ENCODE peak calls at places on chromosomes 12 and 14, in four cellular contexts. N, Y, B and F are unnamed samples.

GRCh38 chr12:20508362-20508761 is 140.0 kb downstream of the PDE3A start:
- DNase-seq in N (no peak), Y (no peak), B (no peak), F (no peak)

GRCh38 chr14:89085154-89086059 is 261.0 kb downstream of the TTC8 start:
- DNase-seq in Y (no peak), B (no peak), N (no peak), F (no peak)

GRCh38 chr12:111488798-111489197 is 83.1 kb downstream of the SH2B3 start:
- DNase-seq in N (no peak), B (no peak), Y (no peak), F (no peak)

GRCh38 chr12:94285954-94286579 is 137.7 kb downstream of the PLXNC1 start:
- DNase-seq in Y (no peak), B (no peak), N (no peak), F (no peak)

GRCh38 chr12:121797937-121798801 is 4.7 kb upstream of the RHOF start:
- DNase-seq in Y (peak; percentile 86), B (peak; percentile 45), N (no peak), F (peak; percentile 51)

GRCh38 chr12:85509857-85510256 is 229.8 kb downstream of the ALX1 start:
- DNase-seq in N (no peak), Y (no peak), B (no peak), F (no peak)

GRCh38 chr14:78805586-78805985 is 635.4 kb downstream of the NRXN3 start:
- DNase-seq in N (no peak), B (no peak), Y (no peak), F (no peak)

GRCh38 chr14:37270629-37271028 is 72.9 kb downstream of the MIPOL1 start:
- DNase-seq in N (no peak), B (no peak), Y (no peak), F (no peak)

GRCh38 chr12:31518680-31519227 is 72.2 kb downstream of the DENND5B start:
- DNase-seq in B (no peak), N (no peak), Y (no peak), F (peak; percentile 32)

GRCh38 chr14:58488550-58488949 is 61.0 kb downstream of the KIAA0586 start:
- DNase-seq in B (no peak), N (no peak), Y (no peak), F (no peak)

GRCh38 chr12:114769634-114770033 is 85.7 kb upstream of the TBX3 start:
- DNase-seq in N (no peak), Y (no peak), B (no peak), F (no peak)

GRCh38 chr12:121538699-121539061 is 42.1 kb downstream of the KDM2B start:
- DNase-seq in Y (no peak), B (no peak), N (no peak), F (no peak)

GRCh38 chr12:94225506-94225905 is 77.1 kb downstream of the PLXNC1 start:
- DNase-seq in N (no peak), B (no peak), Y (no peak), F (no peak)